ENCODE peak calls at places on chromosome 6, in six cellular contexts. One of them, this sample, is unnamed.

GRCh38 chr6:127276336-127276735 is 9.7 kb downstream of the RNF146 start:
- DNase-seq in GM10248: no peak
- DNase-seq in RWPE1: no peak
- DNase-seq in brain microvascular endothelial cell: no peak
- DNase-seq in AG10803: no peak
- DNase-seq in hepatocyte: no peak
- DNase-seq in this sample: no peak

GRCh38 chr6:15994814-15995459 is 133.9 kb upstream of the MYLIP start:
- DNase-seq in RWPE1: no peak
- DNase-seq in hepatocyte: no peak
- DNase-seq in GM10248: no peak
- DNase-seq in brain microvascular endothelial cell: no peak
- DNase-seq in AG10803: no peak
- DNase-seq in this sample: no peak

GRCh38 chr6:30721198-30722024 is 1.3 kb downstream of the TUBB start:
- DNase-seq in RWPE1: peak
- DNase-seq in brain microvascular endothelial cell: peak
- DNase-seq in hepatocyte: peak
- DNase-seq in AG10803: peak
- DNase-seq in GM10248: peak
- DNase-seq in this sample: peak

GRCh38 chr6:127606131-127606562 is 29.2 kb downstream of the C6orf58 start:
- DNase-seq in AG10803: peak
- DNase-seq in brain microvascular endothelial cell: peak
- DNase-seq in hepatocyte: peak
- DNase-seq in GM10248: peak
- DNase-seq in RWPE1: peak
- DNase-seq in this sample: no peak

GRCh38 chr6:105509506-105510331 is 106.8 kb upstream of the PREP start:
- DNase-seq in RWPE1: no peak
- DNase-seq in hepatocyte: peak
- DNase-seq in brain microvascular endothelial cell: peak
- DNase-seq in AG10803: no peak
- DNase-seq in GM10248: no peak
- DNase-seq in this sample: no peak

GRCh38 chr6:37011656-37012378 is 6.4 kb downstream of the FGD2 start:
- DNase-seq in hepatocyte: no peak
- DNase-seq in RWPE1: no peak
- DNase-seq in brain microvascular endothelial cell: peak
- DNase-seq in GM10248: no peak
- DNase-seq in AG10803: peak
- DNase-seq in this sample: no peak

GRCh38 chr6:51737580-51738360 is 349.6 kb downstream of the PKHD1 start:
- DNase-seq in RWPE1: no peak
- DNase-seq in brain microvascular endothelial cell: no peak
- DNase-seq in hepatocyte: no peak
- DNase-seq in AG10803: no peak
- DNase-seq in GM10248: no peak
- DNase-seq in this sample: no peak

GRCh38 chr6:126888727-126889725 is 229.4 kb upstream of the RSPO3 start:
- DNase-seq in brain microvascular endothelial cell: no peak
- DNase-seq in GM10248: no peak
- DNase-seq in AG10803: no peak
- DNase-seq in RWPE1: no peak
- DNase-seq in hepatocyte: no peak
- DNase-seq in this sample: no peak

GRCh38 chr6:73870907-73871306 is 174.9 kb downstream of the CD109 start:
- DNase-seq in hepatocyte: peak
- DNase-seq in brain microvascular endothelial cell: no peak
- DNase-seq in AG10803: no peak
- DNase-seq in RWPE1: peak
- DNase-seq in GM10248: no peak
- DNase-seq in this sample: no peak

GRCh38 chr6:166330612-166331011 is 11.7 kb downstream of the SFT2D1 start:
- DNase-seq in hepatocyte: peak
- DNase-seq in AG10803: no peak
- DNase-seq in GM10248: no peak
- DNase-seq in brain microvascular endothelial cell: peak
- DNase-seq in RWPE1: no peak
- DNase-seq in this sample: no peak

GRCh38 chr6:90237350-90237990 is 59.2 kb downstream of the BACH2 start:
- DNase-seq in brain microvascular endothelial cell: no peak
- DNase-seq in hepatocyte: no peak
- DNase-seq in AG10803: no peak
- DNase-seq in GM10248: no peak
- DNase-seq in RWPE1: no peak
- DNase-seq in this sample: no peak

GRCh38 chr6:161272600-161273355 is 1.1 kb downstream of the AGPAT4 start:
- DNase-seq in AG10803: peak
- DNase-seq in GM10248: no peak
- DNase-seq in brain microvascular endothelial cell: peak
- DNase-seq in hepatocyte: peak
- DNase-seq in RWPE1: peak
- DNase-seq in this sample: no peak

GRCh38 chr6:47203968-47204611 is 105.6 kb downstream of the TNFRSF21 start:
- DNase-seq in GM10248: no peak
- DNase-seq in brain microvascular endothelial cell: no peak
- DNase-seq in AG10803: no peak
- DNase-seq in hepatocyte: no peak
- DNase-seq in RWPE1: no peak
- DNase-seq in this sample: no peak

GRCh38 chr6:25035451-25036435 is 100.0 kb upstream of the RIPOR2 start:
- DNase-seq in AG10803: no peak
- DNase-seq in brain microvascular endothelial cell: no peak
- DNase-seq in GM10248: no peak
- DNase-seq in hepatocyte: no peak
- DNase-seq in RWPE1: no peak
- DNase-seq in this sample: no peak

GRCh38 chr6:157791461-157791860 is 31.6 kb upstream of the SNX9 start:
- DNase-seq in RWPE1: no peak
- DNase-seq in AG10803: no peak
- DNase-seq in hepatocyte: no peak
- DNase-seq in GM10248: no peak
- DNase-seq in brain microvascular endothelial cell: no peak
- DNase-seq in this sample: no peak

GRCh38 chr6:166381733-166382499 is 824 bp downstream of the MPC1 start:
- DNase-seq in hepatocyte: peak
- DNase-seq in AG10803: peak
- DNase-seq in brain microvascular endothelial cell: peak
- DNase-seq in GM10248: peak
- DNase-seq in RWPE1: peak
- DNase-seq in this sample: peak

GRCh38 chr6:39083111-39083702 is 31.8 kb downstream of the SAYSD1 start:
- DNase-seq in hepatocyte: no peak
- DNase-seq in brain microvascular endothelial cell: no peak
- DNase-seq in AG10803: no peak
- DNase-seq in RWPE1: no peak
- DNase-seq in GM10248: no peak
- DNase-seq in this sample: no peak

GRCh38 chr6:149289966-149290365 is 27.5 kb upstream of the TAB2 start:
- DNase-seq in RWPE1: no peak
- DNase-seq in GM10248: no peak
- DNase-seq in hepatocyte: no peak
- DNase-seq in AG10803: no peak
- DNase-seq in brain microvascular endothelial cell: no peak
- DNase-seq in this sample: no peak

GRCh38 chr6:105692630-105693212 is 289.8 kb upstream of the PREP start:
- DNase-seq in GM10248: no peak
- DNase-seq in brain microvascular endothelial cell: no peak
- DNase-seq in hepatocyte: no peak
- DNase-seq in AG10803: no peak
- DNase-seq in RWPE1: no peak
- DNase-seq in this sample: no peak

GRCh38 chr6:165231581-165232276 is 77.7 kb downstream of the C6orf118 start:
- DNase-seq in brain microvascular endothelial cell: peak
- DNase-seq in AG10803: peak
- DNase-seq in RWPE1: peak
- DNase-seq in hepatocyte: peak
- DNase-seq in GM10248: no peak
- DNase-seq in this sample: no peak

DNA sequence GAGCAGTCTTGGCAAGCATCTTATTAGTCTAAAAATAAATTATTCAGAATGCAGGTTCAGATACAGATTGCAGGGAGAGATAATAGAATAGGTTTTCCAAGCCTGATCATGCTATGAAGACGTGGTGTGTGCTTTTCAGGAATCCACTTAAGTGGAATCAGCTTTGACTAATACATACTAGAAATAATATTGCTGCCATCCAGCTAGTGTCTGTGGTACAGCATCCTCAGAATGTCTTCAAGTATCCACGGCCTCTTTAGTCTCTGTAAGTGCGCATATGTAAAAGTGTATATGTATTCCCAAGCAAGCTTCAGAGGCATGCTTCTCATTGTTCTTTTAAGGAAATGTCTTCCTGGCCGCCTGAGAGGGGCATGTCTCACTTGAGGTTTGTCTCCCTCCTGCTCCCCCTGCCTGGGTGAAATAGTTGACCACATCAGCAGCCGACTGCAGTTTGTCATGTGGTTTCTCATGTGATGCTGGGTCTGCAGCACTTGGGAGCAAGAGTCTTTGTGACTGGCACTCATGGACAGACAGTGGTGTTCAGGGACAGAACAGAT is 150.9 kb downstream of the PRL start:
- DNase-seq in GM10248: no peak
- DNase-seq in AG10803: peak
- DNase-seq in hepatocyte: peak
- DNase-seq in brain microvascular endothelial cell: peak
- DNase-seq in RWPE1: no peak
- DNase-seq in this sample: no peak
- TF ChIP-seq CTCF in GM10248: no peak
- TF ChIP-seq CTCF in AG10803: peak
- TF ChIP-seq CTCF in hepatocyte: peak
- TF ChIP-seq CTCF in brain microvascular endothelial cell: peak
- TF ChIP-seq CTCF in RWPE1: no peak
- TF ChIP-seq CTCF in this sample: no peak

DNA sequence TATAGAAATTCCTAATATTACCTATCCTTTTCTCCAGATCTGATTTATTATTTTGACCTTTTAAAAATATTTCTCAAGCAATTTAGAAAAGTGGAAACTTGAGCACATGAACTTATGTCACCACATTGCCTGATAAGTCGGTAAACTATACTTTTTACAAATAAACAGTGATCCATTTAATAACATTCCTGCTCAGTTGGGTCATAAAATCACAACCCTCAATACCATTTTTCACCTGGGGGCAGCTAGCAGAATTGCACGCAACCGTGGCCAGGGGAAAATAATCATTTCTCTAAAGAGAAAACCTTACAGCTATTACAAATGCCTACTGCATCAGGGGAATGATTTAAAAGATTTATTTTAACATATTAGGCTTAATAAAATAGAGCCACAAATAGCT is 614.5 kb downstream of the PHF3 start:
- DNase-seq in RWPE1: no peak
- DNase-seq in AG10803: no peak
- DNase-seq in brain microvascular endothelial cell: no peak
- DNase-seq in hepatocyte: no peak
- DNase-seq in GM10248: no peak
- DNase-seq in this sample: no peak
- TF ChIP-seq CTCF in RWPE1: no peak
- TF ChIP-seq CTCF in AG10803: no peak
- TF ChIP-seq CTCF in brain microvascular endothelial cell: peak
- TF ChIP-seq CTCF in hepatocyte: no peak
- TF ChIP-seq CTCF in GM10248: no peak
- TF ChIP-seq CTCF in this sample: peak

DNA sequence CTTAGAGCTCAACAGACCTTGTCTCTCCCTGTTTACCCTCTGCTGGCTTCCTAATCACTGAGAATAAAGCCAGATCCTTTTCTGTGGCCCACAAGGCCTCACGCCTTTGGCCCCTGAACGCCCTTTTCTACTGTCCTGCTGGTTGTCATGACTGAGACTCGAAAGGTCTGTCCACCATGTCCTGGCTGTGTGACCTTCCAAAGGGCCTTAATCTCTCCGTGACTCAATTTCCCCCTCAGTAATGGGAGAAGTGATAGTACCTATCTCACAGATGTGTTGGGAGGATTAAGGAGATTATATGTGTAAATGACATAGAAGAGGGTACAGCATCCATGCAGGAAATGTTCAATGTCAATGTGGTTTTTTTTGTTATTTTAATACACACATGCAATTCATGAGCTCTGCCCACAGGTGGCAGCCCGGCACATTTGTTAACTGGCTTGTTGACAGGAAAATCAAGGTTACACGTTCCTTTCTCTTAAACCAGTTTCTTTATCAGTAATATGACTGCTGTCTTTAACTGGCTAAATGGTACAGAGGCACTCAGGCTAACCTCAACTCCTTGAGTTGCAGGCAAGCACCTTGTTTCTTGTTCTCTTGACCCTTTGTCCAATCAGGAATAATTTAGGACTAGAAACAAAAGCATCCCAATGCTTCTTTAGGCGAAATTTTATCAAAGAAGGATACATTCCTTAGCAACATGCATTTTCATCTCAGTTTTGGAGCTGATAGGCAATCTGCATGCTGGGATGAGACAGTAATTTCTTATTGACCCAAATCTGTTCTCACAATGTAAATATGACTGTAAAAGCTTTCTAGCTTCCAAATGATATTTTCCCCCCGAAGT is 16.6 kb downstream of the SLC22A1 start:
- DNase-seq in RWPE1: peak
- DNase-seq in hepatocyte: peak
- DNase-seq in GM10248: peak
- DNase-seq in AG10803: peak
- DNase-seq in brain microvascular endothelial cell: peak
- DNase-seq in this sample: no peak
- TF ChIP-seq CTCF in RWPE1: peak
- TF ChIP-seq CTCF in hepatocyte: peak
- TF ChIP-seq CTCF in GM10248: peak
- TF ChIP-seq CTCF in AG10803: peak
- TF ChIP-seq CTCF in brain microvascular endothelial cell: peak
- TF ChIP-seq CTCF in this sample: peak

DNA sequence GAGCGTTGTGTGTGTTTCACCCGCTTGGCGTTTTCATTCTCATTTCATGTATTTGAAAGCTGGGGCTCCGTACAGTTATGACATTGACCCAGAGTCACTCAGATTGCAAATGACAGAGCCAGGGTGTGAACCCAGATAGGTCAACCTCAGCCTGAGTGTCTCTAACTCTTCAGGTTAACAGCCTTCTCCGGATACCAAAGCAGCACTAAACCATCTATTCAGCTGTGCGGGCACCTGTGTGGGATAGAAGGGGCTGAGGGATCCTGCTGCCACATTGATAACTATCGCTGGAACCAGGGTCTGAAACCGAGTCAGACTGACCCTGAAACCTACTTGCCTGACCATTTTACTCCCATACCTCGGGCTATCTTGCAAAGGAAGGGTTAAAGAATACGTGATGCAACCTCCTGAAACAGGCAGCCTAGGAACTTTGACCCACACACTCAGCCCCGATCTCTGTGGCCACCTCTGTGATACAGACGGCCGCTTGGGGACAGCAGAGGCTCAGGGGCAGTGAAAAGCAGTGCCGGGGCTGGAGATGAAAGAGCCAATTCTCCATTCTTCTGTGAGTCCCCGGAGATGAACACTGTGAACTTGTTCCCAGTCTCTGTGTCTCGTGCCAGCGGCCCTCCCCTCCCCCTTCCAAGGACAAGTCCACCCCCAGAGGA is 233.5 kb upstream of the QKI start:
- DNase-seq in AG10803: peak
- DNase-seq in brain microvascular endothelial cell: peak
- DNase-seq in hepatocyte: peak
- DNase-seq in RWPE1: peak
- DNase-seq in GM10248: peak
- DNase-seq in this sample: no peak
- TF ChIP-seq CTCF in AG10803: peak
- TF ChIP-seq CTCF in brain microvascular endothelial cell: peak
- TF ChIP-seq CTCF in hepatocyte: peak
- TF ChIP-seq CTCF in RWPE1: no peak
- TF ChIP-seq CTCF in GM10248: peak
- TF ChIP-seq CTCF in this sample: peak

GRCh38 chr6:107941199-107941598 is 16.8 kb downstream of the SEC63 start:
- DNase-seq in hepatocyte: no peak
- DNase-seq in brain microvascular endothelial cell: no peak
- DNase-seq in RWPE1: no peak
- DNase-seq in AG10803: no peak
- DNase-seq in GM10248: no peak
- DNase-seq in this sample: no peak
- TF ChIP-seq CTCF in hepatocyte: no peak
- TF ChIP-seq CTCF in brain microvascular endothelial cell: no peak
- TF ChIP-seq CTCF in RWPE1: no peak
- TF ChIP-seq CTCF in AG10803: no peak
- TF ChIP-seq CTCF in GM10248: no peak
- TF ChIP-seq CTCF in this sample: no peak